ENCODE peak calls at places on chromosomes 1 and 21, in eight cellular contexts. B, G, H, N, I, A, Q and T are unnamed samples.

GRCh38 chr1:246624091-246624490 is 57.8 kb downstream of the CNST start:
- DNase-seq in B (no peak), G (no peak), H (no peak), N (no peak), I (no peak), A (no peak), Q (no peak), T (no peak)

GRCh38 chr1:194512957-194513356 is 1326.5 kb upstream of the B3GALT2 start:
- DNase-seq in B (no peak), G (no peak), H (no peak), N (no peak), I (no peak), A (no peak), Q (no peak), T (no peak)

GRCh38 chr1:183164963-183165362 is 21.1 kb upstream of the LAMC2 start:
- DNase-seq in B (no peak), G (no peak), H (no peak), N (no peak), I (no peak), A (no peak), Q (no peak), T (no peak)

GRCh38 chr1:4171480-4172450 is 271.7 kb upstream of the C1orf174 start:
- DNase-seq in B (no peak), G (no peak), H (no peak), N (no peak), I (peak), A (no peak), Q (no peak), T (peak)

GRCh38 chr1:84509029-84509428 is 2.6 kb upstream of the GNG5 start:
- DNase-seq in B (no peak), G (no peak), H (no peak), N (no peak), I (no peak), A (no peak), Q (no peak), T (no peak)

GRCh38 chr1:43439781-43440180 is 13.9 kb downstream of the HYI start:
- DNase-seq in B (no peak), G (peak), H (no peak), N (no peak), I (peak), A (no peak), Q (peak), T (no peak)

GRCh38 chr1:30061292-30062204 is 661.8 kb downstream of the MATN1 start:
- DNase-seq in B (no peak), G (no peak), H (no peak), N (no peak), I (no peak), A (no peak), Q (no peak), T (no peak)

GRCh38 chr1:231192620-231193163 is 30.8 kb downstream of the TRIM67 start:
- DNase-seq in B (no peak), G (peak), H (peak), N (no peak), I (no peak), A (peak), Q (peak), T (no peak)

GRCh38 chr1:38502772-38503171 is 356.8 kb downstream of the RRAGC start:
- DNase-seq in B (no peak), G (no peak), H (no peak), N (no peak), I (no peak), A (no peak), Q (no peak), T (no peak)

GRCh38 chr1:9066945-9067807 is 2.3 kb downstream of the SLC2A5 start:
- DNase-seq in B (peak), G (peak), H (no peak), N (peak), I (peak), A (no peak), Q (peak), T (peak)

GRCh38 chr1:95098196-95098595 is 19.0 kb upstream of the TLCD4 start:
- DNase-seq in B (no peak), G (no peak), H (no peak), N (no peak), I (no peak), A (no peak), Q (no peak), T (no peak)

GRCh38 chr1:152912900-152913299 is 4.6 kb downstream of the IVL start:
- DNase-seq in B (no peak), G (no peak), H (no peak), N (no peak), I (no peak), A (no peak), Q (peak), T (no peak)

GRCh38 chr1:11761988-11762406 is at the start of gene C1orf167:
- DNase-seq in B (peak), G (no peak), H (no peak), N (no peak), I (no peak), A (no peak), Q (no peak), T (no peak)

GRCh38 chr1:1306070-1306660 is 1.6 kb downstream of the ACAP3 start:
- DNase-seq in B (no peak), G (no peak), H (no peak), N (no peak), I (no peak), A (peak), Q (no peak), T (no peak)

GRCh38 chr1:92476071-92476607 is 10.6 kb downstream of the GFI1 start:
- DNase-seq in B (no peak), G (peak), H (no peak), N (no peak), I (no peak), A (no peak), Q (no peak), T (no peak)

GRCh38 chr21:44394733-44395132 is 41.3 kb downstream of the TRPM2 start:
- DNase-seq in B (no peak), G (no peak), H (no peak), N (no peak), I (no peak), A (peak), Q (no peak), T (no peak)

GRCh38 chr1:200856716-200857352 is 15.9 kb upstream of the GPR25 start:
- DNase-seq in B (no peak), G (no peak), H (no peak), N (no peak), I (no peak), A (no peak), Q (no peak), T (no peak)

GRCh38 chr1:41330588-41331545 is 30.4 kb upstream of the FOXO6 start:
- DNase-seq in B (no peak), G (no peak), H (no peak), N (no peak), I (no peak), A (no peak), Q (no peak), T (no peak)

GRCh38 chr1:246567258-246568235 is 1.3 kb downstream of the CNST start:
- DNase-seq in B (no peak), G (no peak), H (peak), N (no peak), I (no peak), A (peak), Q (no peak), T (no peak)

GRCh38 chr1:171841050-171841910 is at the start of gene DNM3:
- DNase-seq in B (peak), G (peak), H (peak), N (peak), I (peak), A (peak), Q (peak), T (peak)

GRCh38 chr1:156705321-156705917 is at the start of gene CRABP2:
- DNase-seq in B (peak), G (peak), H (no peak), N (no peak), I (peak), A (peak), Q (no peak), T (peak)

GRCh38 chr1:156705918-156706646 is 699 bp upstream of the CRABP2 start:
- DNase-seq in B (peak), G (peak), H (peak), N (peak), I (peak), A (peak), Q (peak), T (peak)

GRCh38 chr1:156703741-156704140 is 1.6 kb downstream of the CRABP2 start:
- DNase-seq in B (no peak), G (no peak), H (no peak), N (no peak), I (no peak), A (peak), Q (no peak), T (no peak)

GRCh38 chr1:156704166-156704711 is 1.1 kb downstream of the CRABP2 start:
- DNase-seq in B (no peak), G (no peak), H (no peak), N (no peak), I (no peak), A (peak), Q (no peak), T (no peak)

DNA sequence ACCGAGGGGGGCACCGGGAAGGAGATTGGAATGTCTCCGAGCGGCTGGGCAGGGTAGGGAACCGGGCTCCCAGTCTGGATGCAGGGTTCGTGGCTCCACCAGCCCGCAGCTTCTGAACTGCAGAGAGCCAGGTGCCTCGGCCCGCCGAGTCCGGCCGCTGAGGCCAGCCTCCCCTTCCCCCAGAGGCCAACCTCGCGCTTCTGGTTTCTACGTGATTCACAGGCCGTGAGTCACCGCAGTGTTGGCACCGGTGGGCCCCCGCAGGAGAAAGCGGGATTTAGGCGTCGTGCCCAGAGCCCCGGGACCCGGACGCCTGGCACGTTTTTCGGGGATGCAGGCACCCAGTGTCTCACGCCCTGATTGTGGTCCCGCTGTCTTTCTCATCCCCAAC is 458 bp downstream of the CRABP2 start:
- DNase-seq in B (peak), G (peak), H (peak), N (peak), I (peak), A (no peak), Q (peak), T (peak)
- TF ChIP-seq EP300 in B (no peak), G (no peak), H (no peak), N (no peak), I (no peak), A (no peak), Q (no peak), T (no peak)

GRCh38 chr1:59477286-59477685 is 180.4 kb downstream of the FGGY start:
- DNase-seq in B (no peak), G (no peak), H (no peak), N (no peak), I (no peak), A (no peak), Q (no peak), T (no peak)
- TF ChIP-seq EP300 in B (no peak), G (no peak), H (no peak), N (no peak), I (no peak), A (no peak), Q (no peak), T (no peak)

DNA sequence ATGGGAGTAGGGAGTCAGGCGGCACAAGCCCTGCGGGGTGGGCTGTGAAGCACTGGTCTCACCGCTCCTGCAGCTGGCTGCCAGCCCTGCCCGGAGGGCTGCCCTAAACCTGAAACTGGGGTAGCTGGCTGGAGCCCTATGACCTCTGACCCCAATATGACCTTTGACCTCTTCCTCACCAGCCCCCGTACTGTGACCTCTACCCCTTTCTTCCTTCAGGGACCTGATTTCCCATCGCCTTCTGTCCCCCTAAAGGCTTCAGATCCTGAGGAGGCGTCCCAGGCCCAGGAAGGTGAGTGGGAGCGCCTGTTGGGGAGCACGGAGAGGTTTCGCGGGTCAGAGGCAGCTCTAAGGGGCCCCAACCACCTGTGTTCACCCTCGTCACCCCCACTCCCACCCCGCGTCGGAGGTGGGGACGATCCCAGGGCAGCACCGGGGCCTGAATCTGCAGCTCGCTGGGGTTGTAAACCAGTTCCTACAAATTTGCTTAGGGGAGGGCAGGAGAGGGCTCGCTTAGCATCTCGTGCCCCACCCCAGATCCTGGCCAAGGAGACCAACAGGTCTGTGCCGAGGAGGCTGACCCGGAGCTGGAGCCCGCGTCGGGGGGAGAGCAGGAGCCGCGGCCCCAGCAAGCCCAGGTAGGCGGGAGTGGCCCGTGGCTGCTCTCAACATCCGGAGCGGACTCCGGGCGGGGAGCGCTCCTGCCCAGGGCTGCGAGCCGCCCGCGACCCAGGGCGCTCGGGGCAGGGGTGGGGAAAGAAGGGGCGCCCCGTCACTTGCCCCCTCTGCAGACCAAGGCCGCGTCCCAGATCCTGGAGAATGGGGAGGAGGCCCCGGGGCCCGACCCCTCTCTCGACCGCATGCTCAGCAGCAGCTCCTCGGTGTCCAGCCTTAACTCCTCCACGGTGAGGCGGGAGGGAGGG is 7.3 kb downstream of the SYTL1 start:
- DNase-seq in B (no peak), G (peak), H (peak), N (no peak), I (peak), A (peak), Q (peak), T (no peak)
- TF ChIP-seq EP300 in B (no peak), G (no peak), H (no peak), N (no peak), I (no peak), A (no peak), Q (no peak), T (no peak)

GRCh38 chr1:229379901-229380300 is 37.1 kb upstream of the CCSAP start:
- DNase-seq in B (no peak), G (no peak), H (no peak), N (no peak), I (no peak), A (no peak), Q (no peak), T (no peak)
- TF ChIP-seq EP300 in B (no peak), G (no peak), H (no peak), N (no peak), I (no peak), A (no peak), Q (no peak), T (no peak)

DNA sequence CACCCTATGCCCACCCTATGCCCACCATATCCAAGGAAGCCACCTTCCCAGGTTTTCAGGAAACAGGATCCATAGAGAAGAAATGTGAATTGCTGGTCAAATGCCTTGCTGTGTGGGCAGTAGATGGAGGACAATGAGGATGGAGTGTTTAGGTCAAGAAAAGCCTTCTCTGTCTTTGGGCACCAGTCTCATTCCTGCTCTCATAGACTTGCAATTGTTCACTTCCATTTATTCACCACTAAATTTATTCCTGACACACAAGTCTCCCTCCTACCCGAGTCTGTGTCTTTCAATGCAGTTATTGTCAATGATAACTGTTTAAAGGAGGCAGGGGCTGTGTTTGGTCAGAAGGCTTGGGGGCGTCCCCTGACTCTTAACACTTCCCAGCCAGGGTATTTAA is 48.0 kb upstream of the ITPKB start:
- DNase-seq in B (no peak), G (no peak), H (no peak), N (no peak), I (no peak), A (no peak), Q (no peak), T (no peak)
- TF ChIP-seq EP300 in B (no peak), G (no peak), H (no peak), N (no peak), I (no peak), A (no peak), Q (no peak), T (no peak)

GRCh38 chr1:223390618-223391017 is 2.6 kb upstream of the CCDC185 start:
- DNase-seq in B (no peak), G (no peak), H (no peak), N (no peak), I (no peak), A (no peak), Q (no peak), T (no peak)
- TF ChIP-seq EP300 in B (no peak), G (no peak), H (no peak), N (no peak), I (no peak), A (no peak), Q (no peak), T (no peak)

GRCh38 chr1:177360791-177361190 is 190.0 kb downstream of the BRINP2 start:
- DNase-seq in B (no peak), G (no peak), H (no peak), N (no peak), I (no peak), A (no peak), Q (no peak), T (no peak)

GRCh38 chr1:177351361-177352108 is 180.8 kb downstream of the BRINP2 start:
- DNase-seq in B (no peak), G (peak), H (no peak), N (no peak), I (no peak), A (no peak), Q (peak), T (no peak)

GRCh38 chr1:177354247-177354646 is 183.5 kb downstream of the BRINP2 start:
- DNase-seq in B (no peak), G (no peak), H (no peak), N (no peak), I (no peak), A (no peak), Q (no peak), T (no peak)

GRCh38 chr1:177355575-177355974 is 184.8 kb downstream of the BRINP2 start:
- DNase-seq in B (no peak), G (peak), H (peak), N (no peak), I (no peak), A (peak), Q (no peak), T (no peak)
- TF ChIP-seq EP300 in B (no peak), G (no peak), H (no peak), N (no peak), I (no peak), A (no peak), Q (no peak), T (no peak)